ENCODE peak calls at places on chromosomes 13 and 19, in ten cellular contexts. I, S, W, O, N, P, Q, H, K and M are unnamed samples. For H3K27me3 and H3K4me1, the result is how much of the 10 kb centered on the place peaks cover.

GRCh38 chr19:39738809-39739208 is 980 bp upstream of the CLC start:
- DNase-seq in P (no peak), I (no peak), O (no peak), S (no peak), Q (no peak), H (no peak), W (no peak), N (no peak), K (no peak), M (no peak)

GRCh38 chr13:49110122-49110831 is 109.9 kb upstream of the MLNR start:
- DNase-seq in K (no peak), Q (peak), I (peak), P (no peak), W (peak), H (peak), S (peak), O (peak), N (peak), M (peak)

GRCh38 chr19:33638167-33639033 is 16.6 kb downstream of the CHST8 start:
- DNase-seq in W (no peak), I (no peak), O (no peak), S (no peak), H (no peak), N (no peak), P (no peak), K (no peak), Q (peak), M (no peak)

GRCh38 chr13:111519041-111519440 is 198.6 kb downstream of the TEX29 start:
- DNase-seq in I (no peak), Q (no peak), O (no peak), N (no peak), P (no peak), S (no peak), K (peak), W (no peak), H (no peak), M (no peak)

GRCh38 chr13:72424059-72424458 is 303.4 kb downstream of the MZT1 start:
- DNase-seq in Q (no peak), P (no peak), S (no peak), O (no peak), N (no peak), H (no peak), W (no peak), K (no peak), I (no peak), M (no peak)

GRCh38 chr19:1725100-1726064 is 27.9 kb upstream of the ONECUT3 start:
- DNase-seq in O (peak), N (no peak), K (peak), Q (no peak), H (no peak), P (peak), S (no peak), I (no peak), W (no peak), M (no peak)

GRCh38 chr19:41218615-41219507 is at the start of gene AXL:
- DNase-seq in O (peak), H (peak), Q (peak), S (no peak), K (peak), W (peak), I (no peak), N (peak), P (no peak), M (no peak)

GRCh38 chr19:4177146-4177545 is 5.2 kb downstream of the SIRT6 start:
- DNase-seq in O (no peak), I (no peak), Q (no peak), K (no peak), H (no peak), P (no peak), S (no peak), N (no peak), W (no peak), M (no peak)

GRCh38 chr13:29428310-29428991 is 167.0 kb downstream of the SLC7A1 start:
- DNase-seq in H (peak), K (no peak), Q (no peak), O (no peak), P (no peak), I (no peak), W (peak), N (no peak), S (no peak), M (no peak)

GRCh38 chr19:50723069-50723468 is at the start of gene CLEC11A:
- DNase-seq in H (no peak), N (no peak), S (no peak), K (no peak), O (peak), I (no peak), W (no peak), Q (no peak), P (no peak), M (no peak)

GRCh38 chr13:74306496-74306895 is 172.3 kb upstream of the KLF12 start:
- DNase-seq in I (no peak), W (peak), Q (no peak), H (no peak), N (no peak), O (no peak), S (no peak), P (peak), K (no peak), M (no peak)

GRCh38 chr13:64529874-64530485 is 2700.2 kb downstream of the PCDH9 start:
- DNase-seq in W (no peak), Q (no peak), O (no peak), N (no peak), S (no peak), H (peak), I (no peak), P (no peak), K (no peak), M (no peak)

GRCh38 chr19:39746836-39747529 is 9.2 kb upstream of the CLC start:
- DNase-seq in K (no peak), P (no peak), H (no peak), Q (no peak), N (no peak), S (no peak), I (no peak), O (no peak), W (no peak), M (no peak)

GRCh38 chr19:406999-407491 is 1.9 kb downstream of the C2CD4C start:
- DNase-seq in H (no peak), P (no peak), N (no peak), Q (no peak), S (no peak), I (peak), O (no peak), W (no peak), K (peak), M (no peak)

GRCh38 chr13:91207261-91207660 is 140.2 kb upstream of the MIR17HG start:
- DNase-seq in P (no peak), N (no peak), K (no peak), I (no peak), Q (no peak), H (no peak), W (no peak), S (no peak), O (no peak), M (no peak)

GRCh38 chr13:29535663-29536655 is 59.5 kb downstream of the SLC7A1 start:
- DNase-seq in N (no peak), P (no peak), K (no peak), Q (no peak), H (no peak), W (peak), S (no peak), O (no peak), I (no peak), M (no peak)

GRCh38 chr13:25352806-25353205 is 19.0 kb upstream of the ATP8A2 start:
- DNase-seq in Q (no peak), W (no peak), O (no peak), K (no peak), S (no peak), N (no peak), I (no peak), P (no peak), H (no peak), M (no peak)

GRCh38 chr13:25352230-25352629 is 19.5 kb upstream of the ATP8A2 start:
- DNase-seq in K (no peak), I (no peak), O (no peak), Q (no peak), W (no peak), N (no peak), P (peak), S (no peak), H (no peak), M (no peak)

GRCh38 chr13:25354377-25354776 is 17.4 kb upstream of the ATP8A2 start:
- DNase-seq in H (no peak), S (no peak), W (no peak), I (no peak), P (no peak), N (no peak), O (no peak), K (no peak), Q (no peak), M (no peak)

GRCh38 chr13:25353344-25353743 is 18.4 kb upstream of the ATP8A2 start:
- DNase-seq in H (no peak), W (no peak), P (no peak), Q (no peak), S (no peak), N (no peak), K (no peak), I (no peak), O (no peak), M (no peak)
- H3K27me3 ChIP-seq in H (under half), W (under half), P (under half), Q (under half), S (under half), N (under half), K (under half), I (under half), O (under half), M (under half)

GRCh38 chr13:113143466-113144254 is 14.8 kb upstream of the PROZ start:
- DNase-seq in K (peak), W (no peak), N (no peak), O (no peak), Q (peak), I (no peak), S (no peak), H (no peak), P (no peak), M (no peak)

GRCh38 chr13:113142876-113143275 is 15.6 kb upstream of the PROZ start:
- DNase-seq in N (no peak), I (no peak), S (no peak), P (no peak), H (no peak), W (no peak), O (no peak), K (peak), Q (no peak), M (no peak)

GRCh38 chr13:113145911-113146598 is 12.4 kb upstream of the PROZ start:
- DNase-seq in P (no peak), W (no peak), I (no peak), Q (no peak), N (no peak), K (no peak), H (no peak), O (no peak), S (no peak), M (no peak)

GRCh38 chr13:113145496-113145895 is 13.0 kb upstream of the PROZ start:
- DNase-seq in W (no peak), N (no peak), H (no peak), O (no peak), K (no peak), S (no peak), P (no peak), I (no peak), Q (no peak), M (no peak)

DNA sequence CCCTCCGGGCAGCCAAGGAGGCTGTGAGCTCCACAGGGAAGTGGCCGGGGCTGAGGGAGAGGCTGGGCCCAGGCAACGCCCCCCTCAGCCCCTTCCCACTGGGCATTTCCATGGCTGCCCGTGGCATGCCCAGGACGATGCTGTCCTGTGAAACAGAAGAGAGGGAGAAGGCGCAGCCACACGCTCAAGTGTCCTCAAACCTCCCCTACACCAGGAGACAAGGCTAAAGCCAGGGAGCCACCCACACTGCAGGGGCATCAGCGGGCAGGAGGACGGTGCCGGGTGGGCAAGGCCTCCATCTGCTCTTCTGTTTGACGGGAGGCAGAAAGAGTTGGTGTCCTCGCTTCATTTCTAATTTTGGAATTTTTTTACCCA is 14.2 kb upstream of the PROZ start:
- DNase-seq in N (no peak), O (no peak), P (no peak), Q (no peak), H (no peak), S (no peak), K (no peak), W (no peak), I (no peak), M (no peak)
- H3K27ac ChIP-seq in N (no peak), O (no peak), P (no peak), Q (no peak), H (no peak), S (no peak), K (no peak), W (no peak), I (no peak), M (no peak)

DNA sequence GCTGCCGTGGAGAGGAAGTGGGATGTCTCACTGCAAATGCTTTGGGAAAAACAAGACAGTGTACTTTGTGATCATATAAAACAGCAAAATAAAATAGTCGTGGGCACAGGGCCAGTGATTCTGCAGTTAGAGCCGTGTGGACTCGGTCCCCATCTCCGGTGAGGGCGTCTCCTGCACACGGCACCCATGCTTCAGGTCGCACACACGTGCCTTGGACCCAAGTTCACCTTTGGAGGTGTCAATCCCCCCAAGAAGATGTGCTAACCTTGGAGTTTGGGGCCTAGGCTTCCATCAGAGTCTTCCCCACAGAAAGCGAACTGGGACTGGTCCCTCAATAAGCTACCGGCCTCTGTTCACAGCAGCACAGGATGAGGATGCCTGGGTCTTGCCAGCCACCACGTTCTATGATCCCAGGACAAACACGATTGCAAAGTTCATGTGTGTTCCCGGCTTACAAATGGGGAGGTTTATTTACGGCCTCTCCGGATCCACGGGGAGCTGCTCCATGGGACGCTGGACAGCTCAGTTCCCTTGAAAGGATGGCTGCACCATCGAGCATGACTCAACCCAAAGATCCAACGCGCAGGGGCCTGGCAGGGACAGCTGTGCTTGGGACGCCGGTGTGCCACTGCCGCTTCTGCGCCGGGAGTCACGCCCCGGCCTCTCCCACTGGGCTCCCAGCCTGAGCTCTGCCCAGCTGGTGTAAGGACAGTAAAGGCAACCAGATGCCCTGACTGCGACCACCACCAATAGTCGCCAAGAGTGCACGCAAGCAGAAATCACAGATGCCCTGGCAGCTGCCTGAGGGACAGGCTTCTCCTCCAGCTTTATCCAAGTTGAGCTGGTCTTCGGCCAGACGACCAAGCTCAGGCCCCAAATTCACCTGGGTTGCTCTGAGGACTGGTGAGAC is 8.6 kb downstream of the GAS6 start:
- DNase-seq in P (no peak), I (no peak), W (no peak), Q (peak), S (no peak), H (no peak), K (no peak), O (peak), N (no peak), M (no peak)
- H3K4me1 ChIP-seq in P (half or more), I (under half), W (under half), Q (half or more), S (under half), H (under half), K (under half), O (half or more), N (under half), M (under half)

GRCh38 chr13:101911752-101912151 is 459.3 kb downstream of the ITGBL1 start:
- DNase-seq in S (no peak), W (no peak), P (no peak), K (no peak), Q (no peak), N (no peak), H (no peak), I (no peak), O (no peak), M (no peak)
- H3K27me3 ChIP-seq in S (under half), W (under half), P (under half), K (under half), Q (under half), N (under half), H (under half), I (under half), O (under half), M (under half)